ENCODE peak calls at places on chromosomes 6 and 20, in ten cellular contexts. A is Calu3, S is AG09309, P is GM20000, V is endothelial cell, B is A549, D is GM06990, H is PC-3, Z is IMR-90, F is tibial artery. Q is an unnamed sample.

GRCh38 chr6:142686719-142686996 is 258.3 kb downstream of the HIVEP2 start:
- DNase-seq in F (no peak), S (no peak), V (no peak), B (no peak), H (no peak), A (no peak), Z (no peak), P (no peak), D (no peak), Q (no peak)

GRCh38 chr20:56187791-56188190 is 60.7 kb upstream of the MC3R start:
- DNase-seq in D (no peak), A (no peak), S (no peak), B (no peak), Z (no peak), H (peak; percentile 59), P (no peak), F (no peak), V (no peak), Q (no peak)

GRCh38 chr6:158758464-158758863 is 60.7 kb downstream of the EZR start:
- DNase-seq in Z (peak; percentile 45), A (no peak), P (no peak), F (no peak), B (no peak), V (no peak), H (no peak), S (no peak), D (no peak), Q (no peak)

GRCh38 chr20:10602141-10602660 is 71.6 kb downstream of the JAG1 start:
- DNase-seq in A (no peak), V (no peak), D (no peak), H (no peak), P (no peak), S (no peak), B (no peak), F (no peak), Z (no peak), Q (no peak)

GRCh38 chr6:1029196-1029595 is 282.7 kb upstream of the FOXQ1 start:
- DNase-seq in S (peak; percentile 18), H (no peak), Z (no peak), P (no peak), F (no peak), B (no peak), V (no peak), D (no peak), A (no peak), Q (no peak)

GRCh38 chr6:13334953-13335352 is 6.6 kb upstream of the TBC1D7 start:
- DNase-seq in A (no peak), D (no peak), H (peak; percentile 42), F (no peak), B (no peak), P (no peak), Z (no peak), S (no peak), V (no peak), Q (no peak)

GRCh38 chr6:18280084-18280483 is 15.8 kb upstream of the DEK start:
- DNase-seq in V (no peak), F (no peak), Z (no peak), A (no peak), H (peak; percentile 77), B (no peak), P (no peak), S (no peak), D (no peak), Q (no peak)

GRCh38 chr20:50308166-50308512 is 117.5 kb downstream of the CEBPB start:
- DNase-seq in F (no peak), S (no peak), D (no peak), Z (no peak), A (no peak), H (no peak), V (no peak), P (no peak), B (no peak), Q (no peak)

GRCh38 chr6:131061041-131061770 is 1.8 kb downstream of the EPB41L2 start:
- DNase-seq in P (peak; percentile 17), V (peak; percentile 8), Z (peak; percentile 67), B (no peak), A (no peak), H (peak; percentile 26), F (no peak), D (peak; percentile 18), S (no peak), Q (no peak)

GRCh38 chr6:131062245-131063027 is 609 bp downstream of the EPB41L2 start:
- DNase-seq in P (peak; percentile 42), D (peak; percentile 56), B (no peak), H (no peak), F (peak; percentile 69), Z (no peak), S (no peak), V (peak; percentile 33), A (no peak), Q (peak; percentile 27)

GRCh38 chr6:131063764-131064272 is 773 bp upstream of the EPB41L2 start:
- DNase-seq in B (no peak), Z (no peak), V (no peak), S (no peak), H (no peak), F (no peak), A (no peak), D (peak; percentile 33), P (peak; percentile 39), Q (peak; percentile 27)

GRCh38 chr6:131061771-131062160 is 1.3 kb downstream of the EPB41L2 start:
- DNase-seq in V (no peak), S (no peak), H (no peak), P (no peak), A (no peak), Z (no peak), D (peak; percentile 8), B (no peak), F (no peak), Q (no peak)

GRCh38 chr6:131063028-131063763 is at the start of gene EPB41L2:
- DNase-seq in H (peak; percentile 89), A (peak; percentile 97), P (peak; percentile 95), S (no peak), V (peak; percentile 97), F (peak; percentile 93), Z (peak; percentile 86), D (peak; percentile 91), B (peak; percentile 48), Q (peak; percentile 91)
- TF ChIP-seq CTCF in H (no peak), A (peak; percentile 36), P (no peak), S (peak; percentile 26), V (no peak), F (peak; percentile 50), Z (peak; percentile 20), D (no peak), B (no peak), Q (no peak)

GRCh38 chr6:136790411-136791295 is 1.6 kb downstream of the MAP3K5 start:
- DNase-seq in D (no peak), P (no peak), S (no peak), F (no peak), B (no peak), H (no peak), A (no peak), V (no peak), Z (no peak), Q (no peak)

GRCh38 chr6:136791296-136792065 is 796 bp downstream of the MAP3K5 start:
- DNase-seq in S (no peak), V (peak; percentile 18), F (peak; percentile 90), Z (peak; percentile 67), P (peak; percentile 56), B (peak; percentile 7), A (peak; percentile 47), D (peak; percentile 82), H (peak; percentile 50), Q (peak; percentile 54)

GRCh38 chr6:136793348-136793747 is 1.1 kb upstream of the MAP3K5 start:
- DNase-seq in F (no peak), A (no peak), V (no peak), D (no peak), P (peak; percentile 31), B (no peak), H (no peak), Z (no peak), S (no peak), Q (peak; percentile 24)

GRCh38 chr6:136792945-136793289 is 640 bp upstream of the MAP3K5 start:
- DNase-seq in Z (peak; percentile 85), S (peak; percentile 50), A (peak; percentile 91), V (peak; percentile 94), P (peak; percentile 80), D (peak; percentile 94), H (peak; percentile 81), F (peak; percentile 96), B (peak; percentile 36), Q (peak; percentile 80)

DNA sequence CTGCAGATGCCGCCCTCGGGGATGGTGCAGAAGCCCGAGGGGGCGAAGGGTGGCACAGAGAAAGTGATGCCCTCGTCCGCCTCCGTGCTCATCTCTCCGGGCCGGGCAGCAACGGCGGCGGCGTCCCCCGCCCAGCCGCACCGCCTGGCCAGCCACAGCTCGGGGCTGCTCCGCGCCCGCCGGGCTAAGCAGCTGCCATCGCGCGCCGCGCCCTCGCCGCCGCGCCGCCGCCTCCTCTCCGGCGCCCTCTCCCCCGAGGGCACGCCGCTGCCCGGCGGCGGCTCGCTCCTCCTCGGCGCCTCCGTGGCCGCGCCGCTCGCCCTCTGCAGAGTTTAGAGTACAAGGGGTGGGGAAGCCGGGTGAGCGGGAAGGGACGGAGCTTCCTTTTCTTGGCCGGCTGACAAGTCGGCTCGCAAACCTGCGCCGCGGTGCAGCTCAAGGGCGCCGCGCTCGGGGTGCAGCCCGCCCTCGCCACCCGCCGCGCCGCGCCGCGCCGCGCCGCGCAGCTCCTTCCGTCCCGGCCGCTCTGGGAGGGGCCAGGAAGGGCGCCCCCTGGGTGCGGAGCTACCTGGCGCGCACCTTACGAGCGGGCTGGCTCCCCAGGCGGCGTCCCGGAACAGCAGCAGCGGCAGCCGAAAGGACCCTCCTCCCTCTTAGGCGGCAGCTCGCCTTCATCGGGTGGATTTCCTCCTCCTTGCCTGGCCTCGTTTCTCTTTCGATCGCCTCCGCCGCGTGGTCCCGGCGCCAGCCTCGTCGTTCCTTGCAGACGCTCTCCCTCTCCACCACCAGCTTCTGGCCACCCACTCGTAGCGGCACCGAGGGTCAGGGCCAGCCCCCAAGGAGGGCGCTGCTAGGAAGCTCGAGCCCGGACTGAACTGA is at the start of gene MAP3K5:
- DNase-seq in V (peak; percentile 60), D (peak; percentile 94), A (peak; percentile 93), F (peak; percentile 93), P (peak; percentile 80), B (peak; percentile 35), Z (peak; percentile 72), S (no peak), H (peak; percentile 81), Q (peak; percentile 74)
- TF ChIP-seq CTCF in V (no peak), D (peak; percentile 63), A (no peak), F (peak; percentile 7), P (peak; percentile 72), B (peak; percentile 43), Z (peak; percentile 59), S (peak; percentile 52), H (no peak), Q (peak; percentile 86)

GRCh38 chr6:34246563-34247391 is 2.0 kb downstream of the SMIM29 start:
- DNase-seq in Z (peak; percentile 46), P (peak; percentile 60), V (peak; percentile 66), A (peak; percentile 87), S (no peak), D (peak; percentile 69), H (peak; percentile 59), B (no peak), F (no peak), Q (peak; percentile 66)
- TF ChIP-seq CTCF in Z (peak; percentile 51), P (peak; percentile 60), V (no peak), A (peak; percentile 65), S (peak; percentile 62), D (peak; percentile 77), H (peak; percentile 73), B (peak; percentile 40), F (no peak), Q (peak; percentile 69)

DNA sequence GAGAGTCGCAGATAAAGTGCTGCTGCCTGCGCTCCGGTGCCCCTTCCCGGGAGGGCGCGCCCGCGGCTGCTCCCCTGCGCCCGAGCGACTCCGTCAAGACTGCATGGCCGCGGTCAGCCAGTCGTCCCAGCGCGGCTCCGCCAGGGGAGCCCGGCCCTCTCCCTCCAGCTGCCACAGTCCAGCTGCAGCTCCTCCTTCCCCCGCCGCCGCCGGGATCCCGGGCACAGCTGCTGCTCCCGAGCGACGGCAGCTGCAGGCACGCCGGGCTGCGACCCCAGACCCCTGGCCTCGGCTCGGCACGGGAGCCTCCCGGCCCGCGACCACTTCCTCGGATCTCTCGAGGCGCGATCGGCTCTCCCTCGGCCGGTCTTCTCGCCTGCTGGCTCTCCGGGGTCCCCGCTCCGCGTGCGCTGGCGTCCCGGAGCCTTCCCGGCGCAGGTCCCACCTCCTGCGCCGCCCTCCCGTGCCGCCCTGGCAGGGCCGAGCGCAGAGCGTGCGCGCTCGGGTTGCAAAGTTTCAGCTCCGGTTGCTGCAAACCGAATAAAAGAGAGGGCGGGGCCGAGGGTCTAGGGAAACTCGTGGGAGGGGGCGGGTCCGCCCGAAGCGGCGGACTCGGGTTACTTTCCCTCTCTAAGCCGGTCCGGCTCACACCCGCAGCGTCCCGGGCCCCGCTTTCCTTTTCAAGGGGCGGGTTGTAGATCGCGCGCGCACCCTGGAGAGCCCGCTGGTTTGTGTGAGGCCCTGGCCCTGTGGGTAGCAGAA is at the start of gene CNKSR3:
- DNase-seq in S (peak; percentile 76), V (peak; percentile 89), B (peak; percentile 64), H (peak; percentile 88), F (peak; percentile 92), A (peak; percentile 76), P (peak; percentile 73), Z (peak; percentile 95), D (peak; percentile 29), Q (peak; percentile 63)
- TF ChIP-seq CTCF in S (no peak), V (no peak), B (no peak), H (no peak), F (peak; percentile 16), A (no peak), P (no peak), Z (peak; percentile 13), D (no peak), Q (no peak)